ENCODE peak calls at places on chromosomes 4 and X, in four cellular contexts. One of them, this sample, is unnamed.

GRCh38 chrX:476724-477075 is 90.0 kb upstream of the PPP2R3B start:
- DNase-seq in neural progenitor cell: no peak
- DNase-seq in astrocyte of the spinal cord: no peak
- DNase-seq in GM23338: no peak
- DNase-seq in this sample: no peak

GRCh38 chrX:80879916-80880315 is 70.2 kb upstream of the BRWD3 start:
- DNase-seq in neural progenitor cell: no peak
- DNase-seq in GM23338: no peak
- DNase-seq in astrocyte of the spinal cord: no peak
- DNase-seq in this sample: peak; percentile 2

GRCh38 chr4:84697159-84697558 is 114.2 kb downstream of the CDS1 start:
- DNase-seq in neural progenitor cell: no peak
- DNase-seq in GM23338: no peak
- DNase-seq in astrocyte of the spinal cord: no peak
- DNase-seq in this sample: no peak

GRCh38 chr4:102647117-102647516 is 113.7 kb downstream of the MANBA start:
- DNase-seq in neural progenitor cell: no peak
- DNase-seq in GM23338: no peak
- DNase-seq in astrocyte of the spinal cord: no peak
- DNase-seq in this sample: no peak

GRCh38 chr4:153555730-153556440 is 89.7 kb downstream of the TMEM131L start:
- DNase-seq in GM23338: no peak
- DNase-seq in astrocyte of the spinal cord: peak; percentile 91
- DNase-seq in neural progenitor cell: no peak
- DNase-seq in this sample: peak; percentile 91

GRCh38 chr4:138915725-138916124 is 99.9 kb upstream of the NOCT start:
- DNase-seq in neural progenitor cell: no peak
- DNase-seq in GM23338: no peak
- DNase-seq in astrocyte of the spinal cord: no peak
- DNase-seq in this sample: no peak

GRCh38 chrX:15202458-15203177 is 67.3 kb downstream of the ASB9 start:
- DNase-seq in neural progenitor cell: no peak
- DNase-seq in astrocyte of the spinal cord: peak; percentile 81
- DNase-seq in GM23338: no peak
- DNase-seq in this sample: no peak

GRCh38 chr4:52711271-52711670 is 40.0 kb downstream of the ERVMER34-1 start:
- DNase-seq in astrocyte of the spinal cord: no peak
- DNase-seq in GM23338: no peak
- DNase-seq in neural progenitor cell: no peak
- DNase-seq in this sample: no peak

GRCh38 chrX:136166221-136166855 is 19.0 kb downstream of the FHL1 start:
- DNase-seq in neural progenitor cell: peak; percentile 22
- DNase-seq in astrocyte of the spinal cord: peak; percentile 40
- DNase-seq in GM23338: peak; percentile 30
- DNase-seq in this sample: peak; percentile 66

GRCh38 chrX:17484592-17484991 is 109.6 kb downstream of the NHS start:
- DNase-seq in neural progenitor cell: no peak
- DNase-seq in astrocyte of the spinal cord: no peak
- DNase-seq in GM23338: peak; percentile 25
- DNase-seq in this sample: no peak

GRCh38 chr4:2928242-2929155 is 34.7 kb downstream of the NOP14 start:
- DNase-seq in neural progenitor cell: no peak
- DNase-seq in GM23338: no peak
- DNase-seq in astrocyte of the spinal cord: no peak
- DNase-seq in this sample: no peak

GRCh38 chrX:152926279-152926678 is 28.4 kb downstream of the ZNF185 start:
- DNase-seq in astrocyte of the spinal cord: peak; percentile 69
- DNase-seq in GM23338: peak; percentile 80
- DNase-seq in neural progenitor cell: peak; percentile 59
- DNase-seq in this sample: peak; percentile 70

GRCh38 chr4:164876680-164877324 is at the start of gene APELA:
- DNase-seq in GM23338: peak; percentile 74
- DNase-seq in neural progenitor cell: peak; percentile 33
- DNase-seq in astrocyte of the spinal cord: no peak
- DNase-seq in this sample: no peak

GRCh38 chrX:106170318-106170717 is 2.2 kb downstream of the PWWP3B start:
- DNase-seq in GM23338: peak; percentile 11
- DNase-seq in astrocyte of the spinal cord: peak; percentile 52
- DNase-seq in neural progenitor cell: no peak
- DNase-seq in this sample: peak; percentile 4

GRCh38 chr4:165592386-165592785 is 213.6 kb downstream of the CPE start:
- DNase-seq in GM23338: no peak
- DNase-seq in astrocyte of the spinal cord: peak; percentile 78
- DNase-seq in neural progenitor cell: no peak
- DNase-seq in this sample: peak; percentile 91

GRCh38 chr4:16082424-16083216 is 1.2 kb downstream of the PROM1 start:
- DNase-seq in astrocyte of the spinal cord: no peak
- DNase-seq in neural progenitor cell: peak; percentile 95
- DNase-seq in GM23338: peak; percentile 98
- DNase-seq in this sample: no peak

GRCh38 chr4:3046149-3046548 is 28.2 kb downstream of the HTT-AS start:
- DNase-seq in GM23338: no peak
- DNase-seq in astrocyte of the spinal cord: no peak
- DNase-seq in neural progenitor cell: no peak
- DNase-seq in this sample: no peak

GRCh38 chr4:153151535-153152452 is 52.4 kb upstream of the TRIM2 start:
- DNase-seq in GM23338: peak; percentile 98
- DNase-seq in neural progenitor cell: peak; percentile 97
- DNase-seq in astrocyte of the spinal cord: peak; percentile 67
- DNase-seq in this sample: peak; percentile 43

GRCh38 chrX:47458528-47458927 is 24.5 kb downstream of the ZNF41 start:
- DNase-seq in neural progenitor cell: no peak
- DNase-seq in GM23338: no peak
- DNase-seq in astrocyte of the spinal cord: no peak
- DNase-seq in this sample: no peak

GRCh38 chr4:6526696-6527095 is 48.3 kb upstream of the MAN2B2 start:
- DNase-seq in neural progenitor cell: no peak
- DNase-seq in astrocyte of the spinal cord: no peak
- DNase-seq in GM23338: peak; percentile 71
- DNase-seq in this sample: no peak

GRCh38 chr4:122152699-122153328 is 683 bp downstream of the BLTP1 start:
- DNase-seq in astrocyte of the spinal cord: peak; percentile 33
- DNase-seq in GM23338: peak; percentile 55
- DNase-seq in neural progenitor cell: peak; percentile 58
- DNase-seq in this sample: peak; percentile 30

GRCh38 chr4:141409556-141409955 is 188.9 kb downstream of the ZNF330 start:
- DNase-seq in neural progenitor cell: no peak
- DNase-seq in GM23338: no peak
- DNase-seq in astrocyte of the spinal cord: no peak
- DNase-seq in this sample: no peak

GRCh38 chrX:57899064-57899463 is 11.2 kb downstream of the ZXDA start:
- DNase-seq in astrocyte of the spinal cord: no peak
- DNase-seq in GM23338: no peak
- DNase-seq in neural progenitor cell: no peak
- DNase-seq in this sample: no peak

GRCh38 chrX:39946822-39947221 is 150.9 kb downstream of the BCOR start:
- DNase-seq in GM23338: no peak
- DNase-seq in neural progenitor cell: no peak
- DNase-seq in astrocyte of the spinal cord: peak; percentile 79
- DNase-seq in this sample: peak; percentile 16

GRCh38 chr4:124874172-124874450 is 161.6 kb upstream of the ANKRD50 start:
- DNase-seq in GM23338: no peak
- DNase-seq in astrocyte of the spinal cord: no peak
- DNase-seq in neural progenitor cell: no peak
- DNase-seq in this sample: no peak

GRCh38 chr4:58113083-58113482 is 1002.9 kb upstream of the IGFBP7 start:
- DNase-seq in GM23338: no peak
- DNase-seq in neural progenitor cell: no peak
- DNase-seq in astrocyte of the spinal cord: no peak
- DNase-seq in this sample: no peak

GRCh38 chr4:183260491-183261151 is 59.5 kb downstream of the CLDN22 start:
- DNase-seq in GM23338: no peak
- DNase-seq in astrocyte of the spinal cord: no peak
- DNase-seq in neural progenitor cell: no peak
- DNase-seq in this sample: no peak

GRCh38 chr4:145821771-145822170 is 116.9 kb downstream of the ZNF827 start:
- DNase-seq in neural progenitor cell: no peak
- DNase-seq in GM23338: no peak
- DNase-seq in astrocyte of the spinal cord: no peak
- DNase-seq in this sample: no peak
- H3K4me3 ChIP-seq in neural progenitor cell: no peak overlapping the region
- H3K4me3 ChIP-seq in GM23338: no peak overlapping the region
- H3K4me3 ChIP-seq in astrocyte of the spinal cord: no peak overlapping the region
- H3K4me3 ChIP-seq in this sample: no peak overlapping the region

DNA sequence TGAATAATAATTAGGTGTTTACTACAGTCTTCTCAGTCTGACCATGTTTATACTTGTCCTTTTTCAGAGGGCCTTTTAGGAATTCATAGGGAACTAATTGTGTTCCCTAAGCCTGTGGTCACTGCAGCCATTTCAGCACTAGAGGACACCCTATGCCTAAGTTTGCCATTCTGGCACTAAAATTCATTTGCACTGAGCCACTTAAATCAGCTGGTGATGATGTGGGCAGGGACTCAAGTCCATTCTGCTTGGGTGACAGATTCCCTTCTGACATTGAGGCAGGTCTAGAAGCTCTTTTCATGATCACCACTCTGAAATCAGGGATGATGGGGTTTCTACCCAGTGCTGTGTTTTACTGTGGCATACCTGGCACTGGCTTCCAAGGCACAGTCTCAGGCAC is 1178.9 kb upstream of the DIAPH2 start:
- DNase-seq in GM23338: peak; percentile 43
- DNase-seq in neural progenitor cell: peak; percentile 58
- DNase-seq in astrocyte of the spinal cord: no peak
- DNase-seq in this sample: no peak
- TF ChIP-seq CTCF in GM23338: peak; percentile 68
- TF ChIP-seq CTCF in neural progenitor cell: peak; percentile 63
- TF ChIP-seq CTCF in astrocyte of the spinal cord: no peak
- TF ChIP-seq CTCF in this sample: no peak

DNA sequence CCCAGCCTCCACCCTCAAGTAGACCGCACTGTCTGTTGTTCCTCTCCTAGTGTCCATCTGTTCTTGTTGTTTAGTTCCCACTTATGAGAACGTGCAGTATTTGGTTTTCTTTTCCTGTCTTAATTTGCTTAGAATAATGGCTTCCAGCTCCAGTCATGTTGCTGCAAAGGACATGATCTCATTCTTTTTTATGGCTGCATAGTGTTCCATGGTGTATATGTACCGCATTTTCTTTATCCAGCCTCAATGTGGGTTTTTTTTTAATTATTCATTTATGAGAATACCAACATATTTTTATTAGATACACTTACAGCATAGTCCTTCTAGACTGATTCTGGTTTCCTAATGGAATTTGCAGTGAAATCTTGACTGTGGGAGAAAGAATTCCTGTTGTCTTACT is 1.3 kb downstream of the VMA21 start:
- DNase-seq in GM23338: no peak
- DNase-seq in astrocyte of the spinal cord: no peak
- DNase-seq in neural progenitor cell: no peak
- DNase-seq in this sample: no peak
- H3K4me3 ChIP-seq in GM23338: peak overlapping the region; percentile 71
- H3K4me3 ChIP-seq in astrocyte of the spinal cord: no peak overlapping the region
- H3K4me3 ChIP-seq in neural progenitor cell: peak overlapping the region; percentile 83
- H3K4me3 ChIP-seq in this sample: no peak overlapping the region

DNA sequence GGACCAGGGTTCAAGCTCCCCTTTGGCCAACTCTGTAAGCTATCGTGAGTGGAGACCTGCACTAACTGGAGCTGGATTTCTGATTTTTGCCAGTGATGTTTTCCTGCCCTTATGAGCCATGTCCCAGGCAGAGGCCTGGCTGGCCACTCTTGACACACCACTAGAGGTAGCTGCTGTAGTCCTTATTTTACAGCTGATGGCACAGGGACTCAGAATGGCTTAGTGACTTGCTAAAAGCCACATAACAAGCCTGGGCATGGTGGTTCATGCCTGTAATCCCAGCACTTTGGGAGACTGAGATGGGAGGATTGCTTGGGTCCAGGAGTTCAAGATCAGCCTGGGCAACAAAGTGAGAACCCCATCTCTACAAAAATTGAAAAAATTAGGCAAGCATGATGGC is 33.4 kb downstream of the CYTL1 start:
- DNase-seq in astrocyte of the spinal cord: peak; percentile 0
- DNase-seq in neural progenitor cell: peak; percentile 42
- DNase-seq in GM23338: peak; percentile 50
- DNase-seq in this sample: peak; percentile 36
- TF ChIP-seq CTCF in astrocyte of the spinal cord: peak; percentile 33
- TF ChIP-seq CTCF in neural progenitor cell: peak; percentile 48
- TF ChIP-seq CTCF in GM23338: peak; percentile 67
- TF ChIP-seq CTCF in this sample: peak; percentile 59

GRCh38 chrX:134551365-134552095 is 91.6 kb downstream of the HPRT1 start:
- DNase-seq in astrocyte of the spinal cord: peak; percentile 55
- DNase-seq in GM23338: no peak
- DNase-seq in neural progenitor cell: peak; percentile 25
- DNase-seq in this sample: peak; percentile 64
- H3K4me3 ChIP-seq in astrocyte of the spinal cord: peak overlapping the region; percentile 12
- H3K4me3 ChIP-seq in GM23338: peak overlapping the region; percentile 59
- H3K4me3 ChIP-seq in neural progenitor cell: peak overlapping the region; percentile 43
- H3K4me3 ChIP-seq in this sample: peak overlapping the region; percentile 77

This sample was measured in fibroblast of the aortic adventitia.